ENCODE peak calls at places on chromosome 3, in ten cellular contexts. One of them, this sample, is unnamed.

GRCh38 chr3:38271552-38271951 is 5.9 kb downstream of the SLC22A13 start:
- DNase-seq in KBM-7: no peak
- DNase-seq in GM03348: peak; percentile 3
- DNase-seq in effector memory CD8-positive, alpha-beta T cell: no peak
- DNase-seq in NCI-H510A: no peak
- DNase-seq in T-helper 2 cell: no peak
- DNase-seq in aorta: no peak
- DNase-seq in substantia nigra: no peak
- DNase-seq in right cardiac atrium: no peak
- DNase-seq in activated naive CD8-positive, alpha-beta T cell treated with anti-CD3 and anti-CD28 coated beads, Interleukin-2, amount 10 ng/mL, durations not matched to agents 7 days and 5 days: no peak
- DNase-seq in this sample: no peak

GRCh38 chr3:43327184-43327950 is 41.0 kb downstream of the SNRK start:
- DNase-seq in KBM-7: peak; percentile 47
- DNase-seq in GM03348: no peak
- DNase-seq in effector memory CD8-positive, alpha-beta T cell: no peak
- DNase-seq in NCI-H510A: no peak
- DNase-seq in T-helper 2 cell: no peak
- DNase-seq in aorta: no peak
- DNase-seq in substantia nigra: no peak
- DNase-seq in right cardiac atrium: no peak
- DNase-seq in activated naive CD8-positive, alpha-beta T cell treated with anti-CD3 and anti-CD28 coated beads, Interleukin-2, amount 10 ng/mL, durations not matched to agents 7 days and 5 days: no peak
- DNase-seq in this sample: no peak

GRCh38 chr3:62615258-62615840 is 242.0 kb upstream of the FEZF2 start:
- DNase-seq in KBM-7: no peak
- DNase-seq in GM03348: no peak
- DNase-seq in effector memory CD8-positive, alpha-beta T cell: no peak
- DNase-seq in NCI-H510A: no peak
- DNase-seq in T-helper 2 cell: no peak
- DNase-seq in aorta: no peak
- DNase-seq in substantia nigra: no peak
- DNase-seq in right cardiac atrium: no peak
- DNase-seq in activated naive CD8-positive, alpha-beta T cell treated with anti-CD3 and anti-CD28 coated beads, Interleukin-2, amount 10 ng/mL, durations not matched to agents 7 days and 5 days: no peak
- DNase-seq in this sample: no peak

GRCh38 chr3:127682576-127682975 is 9.8 kb downstream of the ABTB1 start:
- DNase-seq in KBM-7: no peak
- DNase-seq in GM03348: no peak
- DNase-seq in effector memory CD8-positive, alpha-beta T cell: no peak
- DNase-seq in NCI-H510A: no peak
- DNase-seq in T-helper 2 cell: no peak
- DNase-seq in aorta: peak; percentile 63
- DNase-seq in substantia nigra: no peak
- DNase-seq in right cardiac atrium: peak; percentile 24
- DNase-seq in activated naive CD8-positive, alpha-beta T cell treated with anti-CD3 and anti-CD28 coated beads, Interleukin-2, amount 10 ng/mL, durations not matched to agents 7 days and 5 days: peak; percentile 20
- DNase-seq in this sample: no peak

GRCh38 chr3:135779024-135779423 is 186.5 kb upstream of the PPP2R3A start:
- DNase-seq in KBM-7: no peak
- DNase-seq in GM03348: no peak
- DNase-seq in effector memory CD8-positive, alpha-beta T cell: no peak
- DNase-seq in NCI-H510A: no peak
- DNase-seq in T-helper 2 cell: no peak
- DNase-seq in aorta: no peak
- DNase-seq in substantia nigra: no peak
- DNase-seq in right cardiac atrium: no peak
- DNase-seq in activated naive CD8-positive, alpha-beta T cell treated with anti-CD3 and anti-CD28 coated beads, Interleukin-2, amount 10 ng/mL, durations not matched to agents 7 days and 5 days: no peak
- DNase-seq in this sample: no peak

GRCh38 chr3:77913524-77914174 is 873.8 kb downstream of the ROBO2 start:
- DNase-seq in KBM-7: no peak
- DNase-seq in GM03348: no peak
- DNase-seq in effector memory CD8-positive, alpha-beta T cell: no peak
- DNase-seq in NCI-H510A: no peak
- DNase-seq in T-helper 2 cell: no peak
- DNase-seq in aorta: no peak
- DNase-seq in substantia nigra: no peak
- DNase-seq in right cardiac atrium: no peak
- DNase-seq in activated naive CD8-positive, alpha-beta T cell treated with anti-CD3 and anti-CD28 coated beads, Interleukin-2, amount 10 ng/mL, durations not matched to agents 7 days and 5 days: no peak
- DNase-seq in this sample: no peak

GRCh38 chr3:17432237-17432636 is 310.2 kb downstream of the TBC1D5 start:
- DNase-seq in KBM-7: no peak
- DNase-seq in GM03348: peak; percentile 22
- DNase-seq in effector memory CD8-positive, alpha-beta T cell: no peak
- DNase-seq in NCI-H510A: no peak
- DNase-seq in T-helper 2 cell: no peak
- DNase-seq in aorta: no peak
- DNase-seq in substantia nigra: no peak
- DNase-seq in right cardiac atrium: no peak
- DNase-seq in activated naive CD8-positive, alpha-beta T cell treated with anti-CD3 and anti-CD28 coated beads, Interleukin-2, amount 10 ng/mL, durations not matched to agents 7 days and 5 days: no peak
- DNase-seq in this sample: no peak

GRCh38 chr3:134373942-134374790 is at the start of gene AMOTL2:
- DNase-seq in KBM-7: peak; percentile 81
- DNase-seq in GM03348: peak; percentile 99
- DNase-seq in effector memory CD8-positive, alpha-beta T cell: no peak
- DNase-seq in NCI-H510A: peak; percentile 57
- DNase-seq in T-helper 2 cell: no peak
- DNase-seq in aorta: peak; percentile 95
- DNase-seq in substantia nigra: peak; percentile 43
- DNase-seq in right cardiac atrium: peak; percentile 94
- DNase-seq in activated naive CD8-positive, alpha-beta T cell treated with anti-CD3 and anti-CD28 coated beads, Interleukin-2, amount 10 ng/mL, durations not matched to agents 7 days and 5 days: peak; percentile 45
- DNase-seq in this sample: peak; percentile 92

GRCh38 chr3:21641959-21642358 is 109.1 kb downstream of the ZNF385D start:
- DNase-seq in KBM-7: no peak
- DNase-seq in GM03348: no peak
- DNase-seq in effector memory CD8-positive, alpha-beta T cell: no peak
- DNase-seq in NCI-H510A: no peak
- DNase-seq in T-helper 2 cell: no peak
- DNase-seq in aorta: no peak
- DNase-seq in substantia nigra: no peak
- DNase-seq in right cardiac atrium: no peak
- DNase-seq in activated naive CD8-positive, alpha-beta T cell treated with anti-CD3 and anti-CD28 coated beads, Interleukin-2, amount 10 ng/mL, durations not matched to agents 7 days and 5 days: no peak
- DNase-seq in this sample: no peak

GRCh38 chr3:78035020-78035660 is 995.2 kb downstream of the ROBO2 start:
- DNase-seq in KBM-7: no peak
- DNase-seq in GM03348: no peak
- DNase-seq in effector memory CD8-positive, alpha-beta T cell: no peak
- DNase-seq in NCI-H510A: no peak
- DNase-seq in T-helper 2 cell: no peak
- DNase-seq in aorta: no peak
- DNase-seq in substantia nigra: no peak
- DNase-seq in right cardiac atrium: no peak
- DNase-seq in activated naive CD8-positive, alpha-beta T cell treated with anti-CD3 and anti-CD28 coated beads, Interleukin-2, amount 10 ng/mL, durations not matched to agents 7 days and 5 days: no peak
- DNase-seq in this sample: no peak

GRCh38 chr3:123298903-123299302 is 97.2 kb downstream of the SEC22A start:
- DNase-seq in KBM-7: no peak
- DNase-seq in GM03348: peak; percentile 29
- DNase-seq in effector memory CD8-positive, alpha-beta T cell: no peak
- DNase-seq in NCI-H510A: no peak
- DNase-seq in T-helper 2 cell: no peak
- DNase-seq in aorta: no peak
- DNase-seq in substantia nigra: no peak
- DNase-seq in right cardiac atrium: no peak
- DNase-seq in activated naive CD8-positive, alpha-beta T cell treated with anti-CD3 and anti-CD28 coated beads, Interleukin-2, amount 10 ng/mL, durations not matched to agents 7 days and 5 days: no peak
- DNase-seq in this sample: no peak